ENCODE peak calls at places on chromosomes 1 and 21, in nine cellular contexts. One of them, this sample, is unnamed.

GRCh38 chr1:171707583-171707982 is 34.3 kb downstream of the VAMP4 start:
- DNase-seq in CD8-positive, alpha-beta T cell: no peak
- DNase-seq in activated B cell treated with CpG ODN at 0.5 μM for 24 hours: no peak
- DNase-seq in psoas muscle: no peak
- DNase-seq in fibroblast of mammary gland: peak
- DNase-seq in PC-9: no peak
- DNase-seq in heart left ventricle: no peak
- DNase-seq in left lung: no peak
- DNase-seq in cardiac fibroblast: peak
- DNase-seq in this sample: no peak

GRCh38 chr1:46770541-46770940 is 28.3 kb upstream of the CYP4B1 start:
- DNase-seq in CD8-positive, alpha-beta T cell: no peak
- DNase-seq in activated B cell treated with CpG ODN at 0.5 μM for 24 hours: no peak
- DNase-seq in psoas muscle: no peak
- DNase-seq in fibroblast of mammary gland: no peak
- DNase-seq in PC-9: no peak
- DNase-seq in heart left ventricle: no peak
- DNase-seq in left lung: no peak
- DNase-seq in cardiac fibroblast: no peak
- DNase-seq in this sample: no peak

GRCh38 chr21:45162115-45162514 is 87.7 kb downstream of the ADARB1 start:
- DNase-seq in CD8-positive, alpha-beta T cell: no peak
- DNase-seq in activated B cell treated with CpG ODN at 0.5 μM for 24 hours: no peak
- DNase-seq in psoas muscle: no peak
- DNase-seq in fibroblast of mammary gland: no peak
- DNase-seq in PC-9: no peak
- DNase-seq in heart left ventricle: peak
- DNase-seq in left lung: no peak
- DNase-seq in cardiac fibroblast: no peak
- DNase-seq in this sample: no peak

GRCh38 chr1:20390589-20391331 is 95.2 kb downstream of the CAMK2N1 start:
- DNase-seq in CD8-positive, alpha-beta T cell: no peak
- DNase-seq in activated B cell treated with CpG ODN at 0.5 μM for 24 hours: no peak
- DNase-seq in psoas muscle: no peak
- DNase-seq in fibroblast of mammary gland: peak
- DNase-seq in PC-9: peak
- DNase-seq in heart left ventricle: no peak
- DNase-seq in left lung: no peak
- DNase-seq in cardiac fibroblast: peak
- DNase-seq in this sample: no peak

GRCh38 chr1:221074325-221074724 is 195.1 kb downstream of the HLX start:
- DNase-seq in CD8-positive, alpha-beta T cell: no peak
- DNase-seq in activated B cell treated with CpG ODN at 0.5 μM for 24 hours: no peak
- DNase-seq in psoas muscle: no peak
- DNase-seq in fibroblast of mammary gland: peak
- DNase-seq in PC-9: no peak
- DNase-seq in heart left ventricle: no peak
- DNase-seq in left lung: no peak
- DNase-seq in cardiac fibroblast: peak
- DNase-seq in this sample: no peak

GRCh38 chr1:6423321-6423999 is 1.1 kb upstream of the ESPN start:
- DNase-seq in CD8-positive, alpha-beta T cell: peak
- DNase-seq in activated B cell treated with CpG ODN at 0.5 μM for 24 hours: peak
- DNase-seq in psoas muscle: no peak
- DNase-seq in fibroblast of mammary gland: peak
- DNase-seq in PC-9: peak
- DNase-seq in heart left ventricle: no peak
- DNase-seq in left lung: no peak
- DNase-seq in cardiac fibroblast: peak
- DNase-seq in this sample: peak

GRCh38 chr1:169107673-169108160 is 1.2 kb downstream of the ATP1B1 start:
- DNase-seq in CD8-positive, alpha-beta T cell: no peak
- DNase-seq in activated B cell treated with CpG ODN at 0.5 μM for 24 hours: no peak
- DNase-seq in psoas muscle: peak
- DNase-seq in fibroblast of mammary gland: peak
- DNase-seq in PC-9: peak
- DNase-seq in heart left ventricle: no peak
- DNase-seq in left lung: no peak
- DNase-seq in cardiac fibroblast: peak
- DNase-seq in this sample: no peak

GRCh38 chr1:23530089-23530749 is 814 bp downstream of the E2F2 start:
- DNase-seq in CD8-positive, alpha-beta T cell: no peak
- DNase-seq in activated B cell treated with CpG ODN at 0.5 μM for 24 hours: no peak
- DNase-seq in psoas muscle: no peak
- DNase-seq in fibroblast of mammary gland: no peak
- DNase-seq in PC-9: no peak
- DNase-seq in heart left ventricle: no peak
- DNase-seq in left lung: no peak
- DNase-seq in cardiac fibroblast: no peak
- DNase-seq in this sample: no peak

GRCh38 chr1:22708777-22709176 is 1.9 kb upstream of the EPHB2 start:
- DNase-seq in CD8-positive, alpha-beta T cell: no peak
- DNase-seq in activated B cell treated with CpG ODN at 0.5 μM for 24 hours: no peak
- DNase-seq in psoas muscle: no peak
- DNase-seq in fibroblast of mammary gland: no peak
- DNase-seq in PC-9: no peak
- DNase-seq in heart left ventricle: no peak
- DNase-seq in left lung: no peak
- DNase-seq in cardiac fibroblast: no peak
- DNase-seq in this sample: no peak

GRCh38 chr1:204409111-204409510 is 2.5 kb downstream of the PPP1R15B start:
- DNase-seq in CD8-positive, alpha-beta T cell: no peak
- DNase-seq in activated B cell treated with CpG ODN at 0.5 μM for 24 hours: no peak
- DNase-seq in psoas muscle: no peak
- DNase-seq in fibroblast of mammary gland: no peak
- DNase-seq in PC-9: no peak
- DNase-seq in heart left ventricle: no peak
- DNase-seq in left lung: no peak
- DNase-seq in cardiac fibroblast: peak
- DNase-seq in this sample: no peak

GRCh38 chr1:200211157-200211556 is 183.6 kb downstream of the NR5A2 start:
- DNase-seq in CD8-positive, alpha-beta T cell: no peak
- DNase-seq in activated B cell treated with CpG ODN at 0.5 μM for 24 hours: no peak
- DNase-seq in psoas muscle: no peak
- DNase-seq in fibroblast of mammary gland: peak
- DNase-seq in PC-9: no peak
- DNase-seq in heart left ventricle: no peak
- DNase-seq in left lung: no peak
- DNase-seq in cardiac fibroblast: peak
- DNase-seq in this sample: no peak

GRCh38 chr1:218108034-218108433 is 177.1 kb upstream of the RRP15 start:
- DNase-seq in CD8-positive, alpha-beta T cell: no peak
- DNase-seq in activated B cell treated with CpG ODN at 0.5 μM for 24 hours: no peak
- DNase-seq in psoas muscle: no peak
- DNase-seq in fibroblast of mammary gland: no peak
- DNase-seq in PC-9: no peak
- DNase-seq in heart left ventricle: no peak
- DNase-seq in left lung: no peak
- DNase-seq in cardiac fibroblast: no peak
- DNase-seq in this sample: no peak

GRCh38 chr21:39564200-39564599 is 48.5 kb upstream of the B3GALT5 start:
- DNase-seq in CD8-positive, alpha-beta T cell: no peak
- DNase-seq in activated B cell treated with CpG ODN at 0.5 μM for 24 hours: no peak
- DNase-seq in psoas muscle: no peak
- DNase-seq in fibroblast of mammary gland: no peak
- DNase-seq in PC-9: no peak
- DNase-seq in heart left ventricle: peak
- DNase-seq in left lung: no peak
- DNase-seq in cardiac fibroblast: no peak
- DNase-seq in this sample: peak

GRCh38 chr1:87278791-87279190 is 49.9 kb upstream of the LMO4 start:
- DNase-seq in CD8-positive, alpha-beta T cell: no peak
- DNase-seq in activated B cell treated with CpG ODN at 0.5 μM for 24 hours: no peak
- DNase-seq in psoas muscle: no peak
- DNase-seq in fibroblast of mammary gland: peak
- DNase-seq in PC-9: no peak
- DNase-seq in heart left ventricle: no peak
- DNase-seq in left lung: no peak
- DNase-seq in cardiac fibroblast: peak
- DNase-seq in this sample: no peak

GRCh38 chr1:109627692-109628399 is 8.2 kb downstream of the AMPD2 start:
- DNase-seq in CD8-positive, alpha-beta T cell: no peak
- DNase-seq in activated B cell treated with CpG ODN at 0.5 μM for 24 hours: no peak
- DNase-seq in psoas muscle: no peak
- DNase-seq in fibroblast of mammary gland: no peak
- DNase-seq in PC-9: peak
- DNase-seq in heart left ventricle: no peak
- DNase-seq in left lung: no peak
- DNase-seq in cardiac fibroblast: no peak
- DNase-seq in this sample: no peak

GRCh38 chr1:56509713-56510641 is 69.4 kb downstream of the PLPP3 start:
- DNase-seq in CD8-positive, alpha-beta T cell: no peak
- DNase-seq in activated B cell treated with CpG ODN at 0.5 μM for 24 hours: no peak
- DNase-seq in psoas muscle: no peak
- DNase-seq in fibroblast of mammary gland: no peak
- DNase-seq in PC-9: no peak
- DNase-seq in heart left ventricle: no peak
- DNase-seq in left lung: no peak
- DNase-seq in cardiac fibroblast: no peak
- DNase-seq in this sample: no peak

GRCh38 chr1:162196387-162196786 is 126.9 kb downstream of the NOS1AP start:
- DNase-seq in CD8-positive, alpha-beta T cell: no peak
- DNase-seq in activated B cell treated with CpG ODN at 0.5 μM for 24 hours: no peak
- DNase-seq in psoas muscle: no peak
- DNase-seq in fibroblast of mammary gland: peak
- DNase-seq in PC-9: no peak
- DNase-seq in heart left ventricle: no peak
- DNase-seq in left lung: no peak
- DNase-seq in cardiac fibroblast: no peak
- DNase-seq in this sample: no peak

GRCh38 chr1:98221926-98222325 is 301.1 kb upstream of the DPYD start:
- DNase-seq in CD8-positive, alpha-beta T cell: no peak
- DNase-seq in activated B cell treated with CpG ODN at 0.5 μM for 24 hours: no peak
- DNase-seq in psoas muscle: no peak
- DNase-seq in fibroblast of mammary gland: no peak
- DNase-seq in PC-9: no peak
- DNase-seq in heart left ventricle: no peak
- DNase-seq in left lung: no peak
- DNase-seq in cardiac fibroblast: peak
- DNase-seq in this sample: no peak

GRCh38 chr1:210568631-210569030 is 239.9 kb downstream of the HHAT start:
- DNase-seq in CD8-positive, alpha-beta T cell: no peak
- DNase-seq in activated B cell treated with CpG ODN at 0.5 μM for 24 hours: no peak
- DNase-seq in psoas muscle: no peak
- DNase-seq in fibroblast of mammary gland: no peak
- DNase-seq in PC-9: no peak
- DNase-seq in heart left ventricle: no peak
- DNase-seq in left lung: no peak
- DNase-seq in cardiac fibroblast: no peak
- DNase-seq in this sample: no peak

GRCh38 chr1:236491469-236492136 is 32.2 kb upstream of the LGALS8 start:
- DNase-seq in CD8-positive, alpha-beta T cell: no peak
- DNase-seq in activated B cell treated with CpG ODN at 0.5 μM for 24 hours: no peak
- DNase-seq in psoas muscle: no peak
- DNase-seq in fibroblast of mammary gland: no peak
- DNase-seq in PC-9: no peak
- DNase-seq in heart left ventricle: no peak
- DNase-seq in left lung: no peak
- DNase-seq in cardiac fibroblast: no peak
- DNase-seq in this sample: no peak

GRCh38 chr1:169003864-169004516 is 102.5 kb upstream of the ATP1B1 start:
- DNase-seq in CD8-positive, alpha-beta T cell: no peak
- DNase-seq in activated B cell treated with CpG ODN at 0.5 μM for 24 hours: no peak
- DNase-seq in psoas muscle: no peak
- DNase-seq in fibroblast of mammary gland: no peak
- DNase-seq in PC-9: peak
- DNase-seq in heart left ventricle: no peak
- DNase-seq in left lung: peak
- DNase-seq in cardiac fibroblast: no peak
- DNase-seq in this sample: peak

GRCh38 chr1:228477263-228477662 is 9.9 kb upstream of the RNF187 start:
- DNase-seq in CD8-positive, alpha-beta T cell: no peak
- DNase-seq in activated B cell treated with CpG ODN at 0.5 μM for 24 hours: no peak
- DNase-seq in psoas muscle: no peak
- DNase-seq in fibroblast of mammary gland: no peak
- DNase-seq in PC-9: no peak
- DNase-seq in heart left ventricle: no peak
- DNase-seq in left lung: no peak
- DNase-seq in cardiac fibroblast: no peak
- DNase-seq in this sample: no peak

DNA sequence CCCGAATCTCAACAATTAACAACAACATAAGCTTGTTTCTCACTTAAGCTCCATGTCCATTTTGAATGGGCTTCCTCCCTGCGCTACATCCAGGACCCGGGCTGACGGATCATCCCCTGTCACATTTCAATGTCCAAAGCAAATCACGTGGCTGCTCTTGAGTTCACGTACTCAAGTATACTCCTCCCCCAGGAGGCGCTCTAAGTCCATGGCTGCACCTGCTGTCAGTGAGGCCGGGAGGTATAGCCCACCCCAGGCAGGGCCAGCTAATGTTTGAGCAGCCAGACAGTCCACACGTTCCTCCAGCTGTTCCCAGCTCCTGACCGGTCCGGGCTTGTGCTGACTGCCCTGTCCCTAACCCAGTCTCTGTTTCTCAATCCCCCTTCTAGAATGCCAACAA is 220.8 kb downstream of the SLC35F3 start:
- DNase-seq in CD8-positive, alpha-beta T cell: peak
- DNase-seq in activated B cell treated with CpG ODN at 0.5 μM for 24 hours: no peak
- DNase-seq in psoas muscle: no peak
- DNase-seq in fibroblast of mammary gland: no peak
- DNase-seq in PC-9: no peak
- DNase-seq in heart left ventricle: no peak
- DNase-seq in left lung: no peak
- DNase-seq in cardiac fibroblast: peak
- DNase-seq in this sample: peak
- TF ChIP-seq CTCF in CD8-positive, alpha-beta T cell: no peak
- TF ChIP-seq CTCF in activated B cell treated with CpG ODN at 0.5 μM for 24 hours: no peak
- TF ChIP-seq CTCF in psoas muscle: no peak
- TF ChIP-seq CTCF in fibroblast of mammary gland: no peak
- TF ChIP-seq CTCF in PC-9: peak
- TF ChIP-seq CTCF in heart left ventricle: peak
- TF ChIP-seq CTCF in left lung: no peak
- TF ChIP-seq CTCF in cardiac fibroblast: no peak
- TF ChIP-seq CTCF in this sample: no peak

GRCh38 chr1:182563095-182563494 is 26.0 kb downstream of the RNASEL start:
- DNase-seq in CD8-positive, alpha-beta T cell: no peak
- DNase-seq in activated B cell treated with CpG ODN at 0.5 μM for 24 hours: no peak
- DNase-seq in psoas muscle: no peak
- DNase-seq in fibroblast of mammary gland: no peak
- DNase-seq in PC-9: no peak
- DNase-seq in heart left ventricle: no peak
- DNase-seq in left lung: no peak
- DNase-seq in cardiac fibroblast: peak
- DNase-seq in this sample: no peak
- TF ChIP-seq CTCF in CD8-positive, alpha-beta T cell: no peak
- TF ChIP-seq CTCF in activated B cell treated with CpG ODN at 0.5 μM for 24 hours: no peak
- TF ChIP-seq CTCF in psoas muscle: no peak
- TF ChIP-seq CTCF in fibroblast of mammary gland: no peak
- TF ChIP-seq CTCF in PC-9: no peak
- TF ChIP-seq CTCF in heart left ventricle: no peak
- TF ChIP-seq CTCF in left lung: no peak
- TF ChIP-seq CTCF in cardiac fibroblast: no peak
- TF ChIP-seq CTCF in this sample: no peak

GRCh38 chr1:60126733-60127132 is 53.2 kb upstream of the C1orf87 start:
- DNase-seq in CD8-positive, alpha-beta T cell: no peak
- DNase-seq in activated B cell treated with CpG ODN at 0.5 μM for 24 hours: no peak
- DNase-seq in psoas muscle: no peak
- DNase-seq in fibroblast of mammary gland: peak
- DNase-seq in PC-9: no peak
- DNase-seq in heart left ventricle: no peak
- DNase-seq in left lung: no peak
- DNase-seq in cardiac fibroblast: peak
- DNase-seq in this sample: no peak
- TF ChIP-seq CTCF in CD8-positive, alpha-beta T cell: no peak
- TF ChIP-seq CTCF in activated B cell treated with CpG ODN at 0.5 μM for 24 hours: no peak
- TF ChIP-seq CTCF in psoas muscle: peak
- TF ChIP-seq CTCF in fibroblast of mammary gland: no peak
- TF ChIP-seq CTCF in PC-9: peak
- TF ChIP-seq CTCF in heart left ventricle: no peak
- TF ChIP-seq CTCF in left lung: no peak
- TF ChIP-seq CTCF in cardiac fibroblast: no peak
- TF ChIP-seq CTCF in this sample: no peak

GRCh38 chr1:201436461-201436860 is 14.9 kb upstream of the TNNI1 start:
- DNase-seq in CD8-positive, alpha-beta T cell: no peak
- DNase-seq in activated B cell treated with CpG ODN at 0.5 μM for 24 hours: no peak
- DNase-seq in psoas muscle: no peak
- DNase-seq in fibroblast of mammary gland: peak
- DNase-seq in PC-9: no peak
- DNase-seq in heart left ventricle: no peak
- DNase-seq in left lung: no peak
- DNase-seq in cardiac fibroblast: no peak
- DNase-seq in this sample: no peak
- TF ChIP-seq CTCF in CD8-positive, alpha-beta T cell: no peak
- TF ChIP-seq CTCF in activated B cell treated with CpG ODN at 0.5 μM for 24 hours: no peak
- TF ChIP-seq CTCF in psoas muscle: no peak
- TF ChIP-seq CTCF in fibroblast of mammary gland: peak
- TF ChIP-seq CTCF in PC-9: no peak
- TF ChIP-seq CTCF in heart left ventricle: no peak
- TF ChIP-seq CTCF in left lung: no peak
- TF ChIP-seq CTCF in cardiac fibroblast: no peak
- TF ChIP-seq CTCF in this sample: no peak

This sample was measured in body of pancreas.